ENCODE peak calls at places on chromosomes 4 and X, in seven cellular contexts. J is ascending aorta, U is neural progenitor cell, B is A673, O is H9, E is lung, P is heart right ventricle. V is an unnamed sample.

GRCh38 chr4:186770446-186771175 is 47.0 kb upstream of the FAT1 start:
- DNase-seq in B (no peak), P (no peak), J (no peak), O (no peak), U (no peak), E (no peak), V (no peak)

GRCh38 chr4:179624768-179625181 is 2182.5 kb upstream of the AGA start:
- DNase-seq in B (peak), U (peak), O (peak), P (no peak), J (no peak), E (no peak), V (no peak)

GRCh38 chr4:78684196-78685079 is 91.7 kb upstream of the BMP2K start:
- DNase-seq in J (no peak), P (no peak), U (no peak), B (no peak), O (no peak), E (no peak), V (no peak)

GRCh38 chr4:86291180-86291579 is 68.7 kb downstream of the MAPK10 start:
- DNase-seq in J (no peak), P (no peak), U (no peak), E (no peak), B (no peak), O (no peak), V (no peak)

GRCh38 chr4:100071531-100071930 is 118.7 kb downstream of the DDIT4L start:
- DNase-seq in E (no peak), J (no peak), B (no peak), O (no peak), P (no peak), U (no peak), V (no peak)

GRCh38 chrX:78712381-78712780 is 35.1 kb upstream of the LPAR4 start:
- DNase-seq in B (no peak), J (no peak), U (no peak), P (no peak), E (no peak), O (no peak), V (no peak)

GRCh38 chrX:19566359-19567141 is 51.2 kb upstream of the MAP3K15 start:
- DNase-seq in U (no peak), J (no peak), B (no peak), E (no peak), O (no peak), P (no peak), V (no peak)

GRCh38 chr4:87540176-87541058 is 11.2 kb upstream of the SPARCL1 start:
- DNase-seq in P (no peak), J (no peak), E (no peak), B (no peak), U (no peak), O (no peak), V (no peak)

GRCh38 chr4:107818301-107818910 is 6.3 kb upstream of the SGMS2 start:
- DNase-seq in O (no peak), B (no peak), J (no peak), E (no peak), U (no peak), P (no peak), V (no peak)

GRCh38 chr4:74738756-74739155 is 55.6 kb downstream of the BTC start:
- DNase-seq in J (no peak), P (no peak), U (no peak), O (no peak), E (no peak), B (no peak), V (no peak)

GRCh38 chrX:101040197-101040596 is 11.7 kb downstream of the TRMT2B start:
- DNase-seq in O (no peak), P (no peak), U (no peak), J (no peak), E (no peak), B (no peak), V (no peak)

GRCh38 chr4:57190651-57191481 is 80.7 kb upstream of the IGFBP7 start:
- DNase-seq in J (no peak), E (no peak), U (peak), B (peak), P (no peak), O (peak), V (no peak)

GRCh38 chrX:120356084-120356483 is 5.8 kb upstream of the ATP1B4 start:
- DNase-seq in E (no peak), B (no peak), P (no peak), J (no peak), U (no peak), O (no peak), V (no peak)

GRCh38 chr4:10640535-10641159 is 43.9 kb downstream of the CLNK start:
- DNase-seq in P (no peak), E (no peak), B (no peak), U (no peak), J (no peak), O (no peak), V (no peak)

GRCh38 chr4:104494822-104495559 is at the start of gene CXXC4:
- DNase-seq in U (peak), J (no peak), E (peak), B (peak), O (peak), P (peak), V (peak)

GRCh38 chr4:151117371-151117962 is 18.0 kb downstream of the RPS3A start:
- DNase-seq in U (peak), J (no peak), P (no peak), O (peak), E (peak), B (peak), V (peak)

GRCh38 chrX:55695227-55696018 is 22.1 kb upstream of the RRAGB start:
- DNase-seq in P (no peak), E (no peak), O (no peak), J (no peak), B (no peak), U (no peak), V (no peak)

GRCh38 chr4:5376015-5376414 is 324.7 kb downstream of the STK32B start:
- DNase-seq in O (no peak), E (no peak), U (no peak), P (no peak), B (no peak), J (no peak), V (no peak)

GRCh38 chr4:139978692-139979091 is 175.3 kb downstream of the MAML3 start:
- DNase-seq in J (no peak), E (no peak), B (no peak), U (no peak), O (no peak), P (no peak), V (no peak)

GRCh38 chr4:139977838-139978604 is 176.0 kb downstream of the MAML3 start:
- DNase-seq in O (no peak), J (no peak), E (peak), U (no peak), P (no peak), B (no peak), V (no peak)

GRCh38 chr4:139973611-139974010 is 180.4 kb downstream of the MAML3 start:
- DNase-seq in O (no peak), P (no peak), B (no peak), U (no peak), J (no peak), E (no peak), V (no peak)

GRCh38 chr4:139973015-139973414 is 181.0 kb downstream of the MAML3 start:
- DNase-seq in P (no peak), E (no peak), B (no peak), O (no peak), J (no peak), U (peak), V (no peak)

GRCh38 chr4:139975830-139976272 is 178.1 kb downstream of the MAML3 start:
- DNase-seq in O (no peak), E (peak), J (no peak), U (no peak), B (no peak), P (no peak), V (no peak)
- H3K27ac ChIP-seq in O (no peak), E (peak), J (peak), U (no peak), B (no peak), P (peak), V (peak)

GRCh38 chrX:154980330-154981115 is 42.0 kb downstream of the F8 start:
- DNase-seq in B (peak), J (no peak), U (peak), P (peak), O (peak), E (peak), V (peak)
- TF ChIP-seq CTCF in B (peak), J (peak), U (peak), P (peak), O (peak), E (peak), V (peak)

GRCh38 chrX:69362354-69362753 is 141.8 kb upstream of the NALF2 start:
- DNase-seq in J (no peak), E (no peak), P (no peak), U (no peak), O (no peak), B (no peak), V (no peak)

GRCh38 chrX:69365349-69365748 is 138.8 kb upstream of the NALF2 start:
- DNase-seq in P (no peak), E (no peak), U (no peak), O (no peak), J (no peak), B (no peak), V (no peak)

GRCh38 chrX:69357293-69357692 is 146.8 kb upstream of the NALF2 start:
- DNase-seq in P (no peak), E (no peak), O (no peak), U (no peak), J (no peak), B (no peak), V (no peak)

GRCh38 chrX:69362889-69363288 is 141.2 kb upstream of the NALF2 start:
- DNase-seq in E (no peak), B (peak), J (no peak), O (no peak), U (no peak), P (no peak), V (no peak)

DNA sequence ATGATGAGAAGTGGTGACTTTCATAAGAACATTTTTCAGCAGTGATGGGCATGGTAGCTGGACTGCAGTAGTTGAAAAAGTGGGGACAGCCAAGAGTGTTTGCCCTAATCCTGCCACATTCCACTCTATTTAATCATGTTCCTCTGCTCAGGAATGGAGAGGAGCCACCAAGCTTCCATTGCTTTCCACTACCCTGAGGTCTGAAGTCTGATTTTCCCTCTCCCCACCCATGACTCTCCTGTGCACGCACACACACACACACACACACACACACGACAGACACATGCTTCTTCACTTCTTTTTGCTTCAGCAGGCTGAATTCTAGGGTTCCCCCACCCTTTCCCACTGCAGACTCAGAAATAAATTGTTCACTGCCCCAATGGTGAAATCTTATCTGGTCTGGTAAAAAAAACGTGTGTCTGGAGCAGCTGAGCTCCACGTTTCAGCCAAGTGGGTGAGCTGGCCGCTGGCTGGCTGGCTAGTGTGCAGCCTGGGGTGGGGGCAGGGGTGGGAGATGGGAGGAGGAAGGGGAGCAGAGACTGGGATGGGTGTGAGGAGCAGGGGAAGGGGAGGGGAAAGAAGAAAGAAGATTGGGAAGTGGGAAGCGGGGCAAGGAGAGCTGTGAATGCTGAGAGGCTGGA is 142.7 kb upstream of the NALF2 start:
- DNase-seq in E (no peak), U (no peak), B (no peak), P (peak), O (no peak), J (no peak), V (no peak)
- H3K27ac ChIP-seq in E (no peak), U (no peak), B (no peak), P (no peak), O (no peak), J (peak), V (no peak)

DNA sequence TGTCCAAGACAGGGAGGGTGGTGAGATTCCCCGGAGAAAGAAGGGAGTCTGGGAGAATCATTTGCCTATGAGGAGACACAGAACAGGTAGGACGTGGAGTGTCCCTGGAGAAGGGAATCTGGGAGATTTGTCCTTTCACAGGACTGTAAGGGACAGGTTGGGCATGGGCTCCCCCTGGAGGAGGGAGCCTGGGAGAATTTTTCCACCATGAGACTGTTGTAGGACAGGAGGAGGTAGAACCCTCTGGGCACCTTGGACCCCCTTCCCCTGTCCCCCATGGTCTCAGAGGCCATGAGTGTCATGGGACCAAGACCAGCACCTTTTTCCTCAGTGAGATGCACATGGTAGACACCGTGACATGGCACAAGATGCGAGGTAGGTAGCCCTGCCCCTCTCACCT is 2.8 kb downstream of the PORCN start:
- DNase-seq in U (peak), O (no peak), E (no peak), B (peak), P (no peak), J (no peak), V (no peak)
- TF ChIP-seq CTCF in U (peak), O (peak), E (no peak), B (peak), P (peak), J (peak), V (no peak)

GRCh38 chrX:68831405-68832100 is 2.7 kb downstream of the EFNB1 start:
- DNase-seq in P (no peak), O (peak), E (no peak), U (no peak), J (no peak), B (no peak), V (no peak)
- H3K27ac ChIP-seq in P (peak), O (no peak), E (peak), U (no peak), J (no peak), B (peak), V (peak)

DNA sequence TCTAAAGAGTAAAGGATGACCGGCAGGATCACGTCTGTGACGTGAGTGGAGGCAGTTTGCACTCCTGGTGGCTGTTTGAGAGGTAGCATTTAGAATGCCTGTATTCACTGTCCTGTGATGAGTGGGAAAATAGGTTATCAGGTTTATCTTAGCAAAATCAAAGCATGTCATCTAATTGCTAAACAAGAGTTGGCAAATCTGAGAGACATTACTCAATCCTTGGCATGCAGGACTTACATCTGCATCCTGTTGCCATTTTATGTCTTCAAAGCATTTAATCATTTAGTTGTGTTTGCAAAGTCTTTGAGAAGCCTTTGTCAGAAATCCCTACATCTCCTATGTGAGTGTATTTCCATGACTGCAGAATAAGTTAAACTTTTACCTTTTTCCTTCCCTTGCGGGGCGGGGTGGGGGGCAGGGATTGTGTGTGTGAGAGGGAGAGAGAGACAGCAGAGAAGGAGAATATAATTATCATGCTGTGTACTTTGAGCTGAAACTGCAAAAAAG is 41.4 kb upstream of the MSANTD1 start:
- DNase-seq in O (no peak), E (no peak), P (no peak), J (no peak), U (no peak), B (no peak), V (no peak)
- TF ChIP-seq CTCF in O (peak), E (no peak), P (no peak), J (no peak), U (no peak), B (no peak), V (no peak)

GRCh38 chr4:168907119-168907698 is 102.8 kb downstream of the CBR4 start:
- DNase-seq in E (no peak), J (no peak), O (no peak), B (no peak), P (no peak), U (no peak), V (no peak)
- H3K27ac ChIP-seq in E (peak), J (peak), O (no peak), B (no peak), P (peak), U (peak), V (peak)

GRCh38 chr4:176896211-176896610 is 103.5 kb upstream of the VEGFC start:
- DNase-seq in P (no peak), O (no peak), U (no peak), J (no peak), B (peak), E (no peak), V (no peak)
- TF ChIP-seq CTCF in P (no peak), O (no peak), U (no peak), J (no peak), B (no peak), E (no peak), V (no peak)

V was measured in tibial nerve.